ENCODE peak calls at places on chromosomes 12 and 14, in ten cellular contexts. M is Peyer's patch, F is ovary, I is IMR-90, D is stomach, L is A549, C is body of pancreas, H is esophagus squamous epithelium, J is right lobe of liver, G is transverse colon. Y is an unnamed sample. For H3K4me1, the result is how much of the 10 kb centered on the place peaks cover.

GRCh38 chr12:112130461-112130998 is 5.2 kb downstream of the TRAFD1 start:
- DNase-seq in J (no peak), M (no peak), D (no peak), H (no peak), G (no peak), I (peak), F (no peak), L (no peak), C (no peak), Y (no peak)

GRCh38 chr14:104352493-104353220 is 214.3 kb downstream of the KIF26A start:
- DNase-seq in I (no peak), L (no peak), M (no peak), C (no peak), H (no peak), D (peak), F (no peak), J (no peak), G (no peak), Y (no peak)

GRCh38 chr14:100224229-100224628 is 14.7 kb upstream of the YY1 start:
- DNase-seq in F (no peak), D (no peak), H (no peak), C (no peak), J (no peak), I (no peak), M (no peak), G (no peak), L (no peak), Y (no peak)

GRCh38 chr12:117384735-117385134 is 23.3 kb upstream of the NOS1 start:
- DNase-seq in M (no peak), L (no peak), G (no peak), J (no peak), D (no peak), F (no peak), H (no peak), C (no peak), I (no peak), Y (no peak)

GRCh38 chr14:105999361-106000028 is 473.1 kb downstream of the TMEM121 start:
- DNase-seq in D (peak), F (no peak), H (no peak), J (no peak), I (no peak), C (peak), L (peak), G (peak), M (peak), Y (peak)

GRCh38 chr14:95156765-95157194 is 549 bp downstream of the DICER1 start:
- DNase-seq in M (peak), I (peak), L (peak), J (peak), C (peak), G (peak), F (peak), D (peak), H (no peak), Y (peak)

GRCh38 chr14:24439830-24440605 is 2.6 kb downstream of the SDR39U1 start:
- DNase-seq in L (no peak), M (no peak), H (no peak), G (no peak), I (no peak), D (no peak), C (no peak), F (peak), J (no peak), Y (no peak)

GRCh38 chr14:104460920-104461651 is 118.5 kb upstream of the C14orf180 start:
- DNase-seq in G (no peak), M (no peak), I (no peak), F (peak), H (no peak), D (no peak), C (peak), L (no peak), J (no peak), Y (no peak)

GRCh38 chr12:34396006-34396860 is 373.9 kb downstream of the ALG10 start:
- DNase-seq in C (no peak), M (peak), L (no peak), G (peak), D (peak), F (peak), I (no peak), J (peak), H (no peak), Y (no peak)

DNA sequence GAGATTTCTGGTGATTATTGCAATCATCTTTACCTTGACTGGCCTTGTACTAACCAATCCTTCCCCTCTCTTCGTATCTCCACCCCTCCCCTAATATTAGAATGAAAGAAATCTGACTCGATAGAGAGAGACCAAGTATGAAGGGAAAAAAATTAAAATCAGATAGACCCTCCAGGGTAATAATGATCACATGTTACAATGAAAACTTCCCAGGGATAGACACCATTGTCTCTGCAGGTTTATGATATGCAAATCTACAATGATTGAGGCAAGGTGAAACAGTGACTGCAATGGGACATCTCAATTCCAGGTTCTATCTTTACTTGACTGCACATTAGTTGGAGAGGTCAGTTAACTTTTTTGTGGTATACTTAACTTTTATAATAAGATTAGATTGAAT is 1.5 kb upstream of the NFKBIA start:
- DNase-seq in G (no peak), M (no peak), J (no peak), C (no peak), F (no peak), I (no peak), L (no peak), D (no peak), H (no peak), Y (no peak)
- H3K4me3 ChIP-seq in G (no peak), M (peak), J (no peak), C (no peak), F (peak), I (no peak), L (no peak), D (peak), H (peak), Y (no peak)

DNA sequence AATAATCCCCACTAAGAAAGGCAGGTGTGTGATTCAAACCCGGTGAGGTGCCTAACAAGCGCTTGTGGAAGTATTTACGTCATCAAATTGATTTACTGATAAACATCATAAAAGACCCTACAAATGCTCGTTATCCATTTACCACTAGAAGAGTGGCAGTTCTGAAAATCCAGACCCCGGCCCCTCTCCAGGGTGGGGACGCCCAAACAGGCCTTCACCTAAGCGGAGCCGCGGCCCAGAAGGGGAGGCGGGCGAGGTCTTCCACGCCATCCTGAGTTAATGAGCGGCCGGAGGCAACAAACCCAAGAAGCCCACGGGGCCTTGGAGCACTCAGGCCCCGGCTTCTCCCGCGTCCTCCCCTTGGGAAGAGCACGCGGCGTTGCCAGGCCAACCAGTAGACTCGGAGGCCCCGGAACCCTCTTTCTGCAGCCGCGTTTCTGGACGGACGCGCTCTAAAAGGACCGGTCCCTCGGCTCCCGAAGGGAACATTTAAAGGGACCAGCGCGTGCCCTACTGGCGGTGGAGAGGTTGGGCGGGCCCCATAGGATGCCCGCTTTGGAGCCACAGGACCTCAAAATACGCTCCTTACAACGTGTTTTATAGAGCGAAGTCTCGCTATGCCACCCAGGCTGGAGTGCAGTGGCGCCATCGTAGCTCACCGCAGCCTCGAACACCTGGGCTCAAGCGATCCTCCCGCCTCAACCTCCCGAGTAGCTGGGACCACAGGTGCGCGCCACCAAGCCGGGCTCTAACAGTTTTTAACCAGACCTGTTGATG is 3.5 kb downstream of the PTPN21 start:
- DNase-seq in G (peak), F (peak), L (peak), M (peak), I (peak), J (peak), C (peak), H (no peak), D (peak), Y (peak)
- TF ChIP-seq POLR2A in G (peak), F (peak), L (no peak), M (no peak), I (no peak), J (peak), C (peak), H (no peak), D (no peak), Y (no peak)

DNA sequence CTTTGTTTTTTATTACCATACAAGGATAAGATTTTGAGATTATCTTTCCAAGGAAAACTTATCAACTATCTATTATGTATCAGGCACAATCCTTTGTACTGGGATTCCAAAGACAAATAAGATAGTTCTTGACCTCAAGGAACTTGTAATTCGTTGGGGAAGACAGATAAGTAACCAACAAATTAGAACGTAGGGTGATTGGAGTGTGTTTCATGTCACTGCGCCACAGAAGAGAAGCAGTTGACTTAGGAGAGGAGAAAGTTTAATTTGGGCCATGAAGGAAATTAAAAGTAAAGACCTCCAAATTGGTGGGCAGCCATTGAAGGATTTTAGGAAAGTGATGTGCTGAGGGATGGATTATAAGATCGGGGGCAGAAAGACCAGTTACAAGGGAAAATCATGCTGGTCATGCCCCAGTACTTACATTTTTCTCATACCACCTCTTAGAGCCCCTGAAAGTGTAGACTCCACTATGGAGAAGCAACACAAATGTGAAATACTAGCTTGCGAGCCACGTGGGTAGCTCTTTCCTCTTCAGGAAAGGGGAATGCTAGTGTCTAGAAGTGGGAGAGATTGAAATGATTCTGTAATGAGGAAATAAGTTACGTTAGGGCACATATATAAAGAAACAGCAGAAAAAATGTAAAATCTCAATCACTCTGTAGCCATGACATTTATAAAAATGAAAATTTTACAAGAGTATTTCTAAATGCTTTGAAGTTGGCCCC is 148.7 kb downstream of the ETV6 start:
- DNase-seq in I (no peak), C (no peak), H (no peak), D (no peak), J (no peak), M (no peak), L (no peak), F (no peak), G (no peak), Y (no peak)
- H3K4me1 ChIP-seq in I (under half), C (under half), H (under half), D (half or more), J (under half), M (under half), L (under half), F (under half), G (under half), Y (half or more)

GRCh38 chr12:21656931-21657335 is 709 bp downstream of the LDHB start:
- DNase-seq in F (peak), D (peak), G (peak), H (no peak), C (peak), J (no peak), I (peak), L (peak), M (peak), Y (peak)

GRCh38 chr12:21651821-21652220 is 5.8 kb downstream of the LDHB start:
- DNase-seq in M (no peak), I (no peak), H (no peak), L (no peak), F (no peak), G (no peak), J (no peak), C (no peak), D (no peak), Y (no peak)

GRCh38 chr12:21657336-21658077 is at the start of gene LDHB:
- DNase-seq in F (peak), H (peak), D (peak), C (peak), J (peak), L (peak), M (peak), G (peak), I (peak), Y (peak)

GRCh38 chr12:21659383-21659782 is 1.7 kb upstream of the LDHB start:
- DNase-seq in D (no peak), L (peak), G (no peak), H (no peak), F (no peak), C (no peak), J (no peak), I (no peak), M (no peak), Y (no peak)

DNA sequence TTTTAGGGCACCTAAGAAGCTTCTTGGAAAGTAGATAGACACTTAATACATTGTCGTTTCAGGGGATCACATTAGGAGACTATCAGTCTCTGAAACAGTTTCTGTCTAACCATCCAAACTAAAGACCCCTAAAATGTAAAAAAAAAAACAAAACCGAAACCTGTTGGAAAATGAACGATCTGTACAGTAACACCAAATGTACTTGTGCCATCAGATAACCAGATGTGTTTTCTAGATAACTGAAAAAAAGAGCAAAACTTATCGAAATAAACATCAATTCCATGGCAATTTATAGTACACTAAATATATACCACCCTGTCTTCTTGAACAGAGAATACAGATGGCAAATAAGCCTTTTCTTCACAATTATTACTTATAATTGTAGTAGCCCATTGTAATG is 2.0 kb downstream of the LDHB start:
- DNase-seq in C (no peak), F (no peak), H (no peak), D (no peak), I (no peak), M (no peak), L (no peak), J (no peak), G (no peak), Y (no peak)
- H3K4me3 ChIP-seq in C (no peak), F (no peak), H (no peak), D (peak), I (no peak), M (no peak), L (peak), J (no peak), G (no peak), Y (peak)

Y was measured in heart left ventricle.